ENCODE peak calls at places on chromosomes 4 and X, in ten cellular contexts. One of them, this sample, is unnamed.
A peak's percentile ranks its signal among the peaks of the same experiment; 100 is the strongest.

GRCh38 chr4:3269105-3269927 is 20.4 kb downstream of the MSANTD1 start:
- DNase-seq in kidney epithelial cell: no peak
- DNase-seq in GM13977: no peak
- DNase-seq in AG10803: no peak
- DNase-seq in cardiac fibroblast: no peak
- DNase-seq in stomach: peak; percentile 24
- DNase-seq in sigmoid colon: peak; percentile 54
- DNase-seq in osteocyte: peak; percentile 84
- DNase-seq in upper lobe of right lung: peak; percentile 56
- DNase-seq in fibroblast of lung: no peak
- DNase-seq in this sample: no peak

GRCh38 chrX:138930546-138930945 is 219.0 kb upstream of the FGF13 start:
- DNase-seq in kidney epithelial cell: no peak
- DNase-seq in GM13977: no peak
- DNase-seq in AG10803: no peak
- DNase-seq in cardiac fibroblast: no peak
- DNase-seq in stomach: no peak
- DNase-seq in sigmoid colon: no peak
- DNase-seq in osteocyte: no peak
- DNase-seq in upper lobe of right lung: no peak
- DNase-seq in fibroblast of lung: no peak
- DNase-seq in this sample: no peak

GRCh38 chr4:74555231-74555630 is 110.3 kb downstream of the AREG start:
- DNase-seq in kidney epithelial cell: peak; percentile 60
- DNase-seq in GM13977: no peak
- DNase-seq in AG10803: peak; percentile 22
- DNase-seq in cardiac fibroblast: peak; percentile 75
- DNase-seq in stomach: no peak
- DNase-seq in sigmoid colon: no peak
- DNase-seq in osteocyte: no peak
- DNase-seq in upper lobe of right lung: no peak
- DNase-seq in fibroblast of lung: no peak
- DNase-seq in this sample: no peak

GRCh38 chr4:126405369-126405982 is 1090.7 kb downstream of the FAT4 start:
- DNase-seq in kidney epithelial cell: no peak
- DNase-seq in GM13977: peak; percentile 3
- DNase-seq in AG10803: peak; percentile 48
- DNase-seq in cardiac fibroblast: peak; percentile 32
- DNase-seq in stomach: no peak
- DNase-seq in sigmoid colon: no peak
- DNase-seq in osteocyte: no peak
- DNase-seq in upper lobe of right lung: no peak
- DNase-seq in fibroblast of lung: peak; percentile 52
- DNase-seq in this sample: peak; percentile 11

GRCh38 chrX:47501226-47502071 is 18.4 kb upstream of the ZNF41 start:
- DNase-seq in kidney epithelial cell: no peak
- DNase-seq in GM13977: no peak
- DNase-seq in AG10803: peak; percentile 91
- DNase-seq in cardiac fibroblast: peak; percentile 68
- DNase-seq in stomach: no peak
- DNase-seq in sigmoid colon: peak; percentile 27
- DNase-seq in osteocyte: peak; percentile 17
- DNase-seq in upper lobe of right lung: no peak
- DNase-seq in fibroblast of lung: peak; percentile 72
- DNase-seq in this sample: peak; percentile 84

GRCh38 chr4:34733185-34733916 is 1511.0 kb downstream of the ARAP2 start:
- DNase-seq in kidney epithelial cell: no peak
- DNase-seq in GM13977: no peak
- DNase-seq in AG10803: no peak
- DNase-seq in cardiac fibroblast: no peak
- DNase-seq in stomach: no peak
- DNase-seq in sigmoid colon: no peak
- DNase-seq in osteocyte: no peak
- DNase-seq in upper lobe of right lung: no peak
- DNase-seq in fibroblast of lung: no peak
- DNase-seq in this sample: no peak

GRCh38 chr4:40822781-40823180 is 73.0 kb downstream of the NSUN7 start:
- DNase-seq in kidney epithelial cell: no peak
- DNase-seq in GM13977: no peak
- DNase-seq in AG10803: no peak
- DNase-seq in cardiac fibroblast: no peak
- DNase-seq in stomach: no peak
- DNase-seq in sigmoid colon: no peak
- DNase-seq in osteocyte: peak; percentile 69
- DNase-seq in upper lobe of right lung: no peak
- DNase-seq in fibroblast of lung: no peak
- DNase-seq in this sample: no peak

GRCh38 chrX:9466711-9467110 is 1.9 kb downstream of the TBL1X start:
- DNase-seq in kidney epithelial cell: no peak
- DNase-seq in GM13977: no peak
- DNase-seq in AG10803: no peak
- DNase-seq in cardiac fibroblast: no peak
- DNase-seq in stomach: no peak
- DNase-seq in sigmoid colon: no peak
- DNase-seq in osteocyte: no peak
- DNase-seq in upper lobe of right lung: no peak
- DNase-seq in fibroblast of lung: no peak
- DNase-seq in this sample: no peak

DNA sequence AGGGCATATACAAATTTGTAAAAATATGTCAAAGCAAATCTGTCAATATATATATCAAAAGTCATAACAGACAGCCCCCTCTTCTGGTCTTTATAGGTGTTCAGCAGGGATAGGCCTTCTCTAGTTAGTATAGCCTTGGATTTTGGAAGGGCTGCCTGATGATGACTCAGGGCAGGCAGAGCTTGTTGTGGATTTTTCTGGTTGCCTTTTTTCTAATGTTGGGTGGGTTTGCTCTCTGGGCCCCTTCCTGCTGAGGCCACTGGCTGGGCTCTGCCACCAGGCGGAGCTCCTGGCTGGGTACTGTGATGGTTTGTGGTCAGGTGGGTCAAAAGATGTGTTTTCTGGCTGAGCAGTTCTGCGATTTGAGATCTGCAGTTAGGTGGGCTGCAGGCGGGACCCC is 294.2 kb downstream of the GRIA2 start:
- DNase-seq in kidney epithelial cell: no peak
- DNase-seq in GM13977: no peak
- DNase-seq in AG10803: no peak
- DNase-seq in cardiac fibroblast: no peak
- DNase-seq in stomach: no peak
- DNase-seq in sigmoid colon: no peak
- DNase-seq in osteocyte: no peak
- DNase-seq in upper lobe of right lung: no peak
- DNase-seq in fibroblast of lung: no peak
- DNase-seq in this sample: no peak
- TF ChIP-seq CTCF in kidney epithelial cell: peak; percentile 49
- TF ChIP-seq CTCF in GM13977: peak; percentile 23
- TF ChIP-seq CTCF in AG10803: no peak
- TF ChIP-seq CTCF in cardiac fibroblast: no peak
- TF ChIP-seq CTCF in stomach: no peak
- TF ChIP-seq CTCF in sigmoid colon: no peak
- TF ChIP-seq CTCF in osteocyte: peak; percentile 32
- TF ChIP-seq CTCF in upper lobe of right lung: no peak
- TF ChIP-seq CTCF in fibroblast of lung: no peak
- TF ChIP-seq CTCF in this sample: no peak

DNA sequence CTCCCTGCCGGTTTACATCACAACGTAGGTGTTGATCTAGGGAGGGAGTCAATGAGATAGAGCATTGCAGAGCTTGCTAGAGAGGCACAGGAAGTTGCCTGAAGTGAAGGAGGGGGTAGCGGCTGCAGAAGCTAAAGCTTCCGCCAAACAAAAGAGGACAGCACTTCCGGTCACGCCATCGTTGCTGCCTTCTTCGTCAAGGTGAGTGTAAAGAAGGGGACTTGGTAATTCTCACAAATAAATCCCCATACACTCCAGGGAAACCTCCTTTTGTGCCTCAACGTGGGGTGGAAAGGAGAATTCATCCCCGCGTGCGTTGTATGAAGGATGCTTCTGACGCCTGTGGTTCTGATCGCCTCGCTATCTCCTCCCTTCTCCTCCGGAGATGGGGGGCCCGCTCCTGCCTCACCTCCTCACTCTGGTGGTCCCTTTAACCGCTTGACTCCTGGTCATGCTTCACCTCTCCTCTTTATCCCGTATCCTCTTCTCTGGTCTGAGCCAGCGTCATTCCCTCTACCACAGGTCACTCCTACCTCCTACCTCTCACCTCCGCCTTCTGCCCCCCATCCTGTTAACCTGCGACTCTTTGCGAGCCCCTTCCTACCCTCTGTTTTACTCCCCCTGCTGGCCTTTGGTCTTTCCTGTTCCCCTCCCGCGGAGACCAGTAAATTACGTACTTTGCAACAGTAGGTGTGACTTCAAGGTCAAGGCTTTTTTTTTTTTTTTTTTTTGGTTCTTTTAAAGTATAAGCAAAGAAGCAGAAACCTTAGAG is 59.9 kb downstream of the GSPT2 start:
- DNase-seq in kidney epithelial cell: peak; percentile 18
- DNase-seq in GM13977: peak; percentile 37
- DNase-seq in AG10803: peak; percentile 61
- DNase-seq in cardiac fibroblast: peak; percentile 69
- DNase-seq in stomach: peak; percentile 57
- DNase-seq in sigmoid colon: peak; percentile 68
- DNase-seq in osteocyte: no peak
- DNase-seq in upper lobe of right lung: peak; percentile 63
- DNase-seq in fibroblast of lung: peak; percentile 71
- DNase-seq in this sample: peak; percentile 56
- TF ChIP-seq CTCF in kidney epithelial cell: peak; percentile 6
- TF ChIP-seq CTCF in GM13977: peak; percentile 51
- TF ChIP-seq CTCF in AG10803: peak; percentile 29
- TF ChIP-seq CTCF in cardiac fibroblast: peak; percentile 13
- TF ChIP-seq CTCF in stomach: no peak
- TF ChIP-seq CTCF in sigmoid colon: no peak
- TF ChIP-seq CTCF in osteocyte: peak; percentile 18
- TF ChIP-seq CTCF in upper lobe of right lung: peak; percentile 5
- TF ChIP-seq CTCF in fibroblast of lung: no peak
- TF ChIP-seq CTCF in this sample: peak; percentile 13

GRCh38 chr4:102760645-102761477 is at the start of gene MANBA:
- DNase-seq in kidney epithelial cell: no peak
- DNase-seq in GM13977: peak; percentile 95
- DNase-seq in AG10803: peak; percentile 64
- DNase-seq in cardiac fibroblast: peak; percentile 77
- DNase-seq in stomach: peak; percentile 86
- DNase-seq in sigmoid colon: peak; percentile 90
- DNase-seq in osteocyte: peak; percentile 88
- DNase-seq in upper lobe of right lung: peak; percentile 96
- DNase-seq in fibroblast of lung: peak; percentile 70
- DNase-seq in this sample: peak; percentile 79

GRCh38 chr4:102758241-102758871 is 2.4 kb downstream of the MANBA start:
- DNase-seq in kidney epithelial cell: no peak
- DNase-seq in GM13977: no peak
- DNase-seq in AG10803: no peak
- DNase-seq in cardiac fibroblast: no peak
- DNase-seq in stomach: no peak
- DNase-seq in sigmoid colon: no peak
- DNase-seq in osteocyte: no peak
- DNase-seq in upper lobe of right lung: no peak
- DNase-seq in fibroblast of lung: no peak
- DNase-seq in this sample: no peak

GRCh38 chr4:102761902-102762301 is 1.1 kb upstream of the MANBA start:
- DNase-seq in kidney epithelial cell: no peak
- DNase-seq in GM13977: no peak
- DNase-seq in AG10803: no peak
- DNase-seq in cardiac fibroblast: no peak
- DNase-seq in stomach: no peak
- DNase-seq in sigmoid colon: no peak
- DNase-seq in osteocyte: no peak
- DNase-seq in upper lobe of right lung: no peak
- DNase-seq in fibroblast of lung: no peak
- DNase-seq in this sample: no peak

GRCh38 chr4:102761478-102761790 is 666 bp upstream of the MANBA start:
- DNase-seq in kidney epithelial cell: no peak
- DNase-seq in GM13977: no peak
- DNase-seq in AG10803: peak; percentile 4
- DNase-seq in cardiac fibroblast: no peak
- DNase-seq in stomach: no peak
- DNase-seq in sigmoid colon: no peak
- DNase-seq in osteocyte: no peak
- DNase-seq in upper lobe of right lung: no peak
- DNase-seq in fibroblast of lung: peak; percentile 28
- DNase-seq in this sample: peak; percentile 27

DNA sequence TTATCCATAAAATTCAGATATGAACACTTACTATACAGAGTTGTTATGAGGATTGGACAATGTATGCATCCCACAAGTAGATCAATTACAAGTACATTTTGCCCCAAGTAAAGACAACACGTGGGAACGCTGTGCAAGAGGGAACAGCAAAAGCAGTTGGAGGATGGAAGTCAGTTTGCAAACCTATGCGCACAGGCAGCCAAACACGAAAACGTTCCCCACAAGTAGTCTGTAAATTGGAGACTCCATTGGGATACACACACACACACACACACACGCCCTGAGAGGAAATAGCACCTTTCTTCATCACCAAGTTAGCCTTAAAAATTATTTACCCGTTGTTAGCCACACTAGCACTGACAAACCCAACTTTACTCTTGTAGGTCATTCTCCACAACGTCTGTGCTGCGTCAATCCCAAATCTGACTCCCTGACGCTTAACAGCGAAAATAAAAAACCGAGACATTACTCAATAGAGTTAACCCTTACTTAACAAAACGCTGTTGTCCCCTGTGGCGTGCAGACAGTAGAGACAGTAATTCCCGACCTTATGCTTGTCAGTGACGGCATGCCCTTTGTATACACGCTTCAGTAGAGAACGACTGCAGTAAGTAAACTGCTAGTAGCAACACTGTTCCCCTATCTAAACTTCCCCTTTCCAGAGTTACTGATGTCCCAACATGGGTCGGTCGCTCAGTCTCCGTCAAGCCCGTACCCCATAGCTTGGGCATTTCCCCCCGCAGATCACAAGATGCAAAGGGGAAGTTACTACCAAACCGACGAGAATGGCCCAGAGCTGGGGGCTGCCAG is 728 bp downstream of the MANBA start:
- DNase-seq in kidney epithelial cell: no peak
- DNase-seq in GM13977: peak; percentile 62
- DNase-seq in AG10803: peak; percentile 45
- DNase-seq in cardiac fibroblast: peak; percentile 69
- DNase-seq in stomach: peak; percentile 27
- DNase-seq in sigmoid colon: peak; percentile 81
- DNase-seq in osteocyte: no peak
- DNase-seq in upper lobe of right lung: no peak
- DNase-seq in fibroblast of lung: peak; percentile 62
- DNase-seq in this sample: peak; percentile 73
- TF ChIP-seq CTCF in kidney epithelial cell: no peak
- TF ChIP-seq CTCF in GM13977: no peak
- TF ChIP-seq CTCF in AG10803: no peak
- TF ChIP-seq CTCF in cardiac fibroblast: no peak
- TF ChIP-seq CTCF in stomach: no peak
- TF ChIP-seq CTCF in sigmoid colon: no peak
- TF ChIP-seq CTCF in osteocyte: no peak
- TF ChIP-seq CTCF in upper lobe of right lung: no peak
- TF ChIP-seq CTCF in fibroblast of lung: no peak
- TF ChIP-seq CTCF in this sample: no peak

DNA sequence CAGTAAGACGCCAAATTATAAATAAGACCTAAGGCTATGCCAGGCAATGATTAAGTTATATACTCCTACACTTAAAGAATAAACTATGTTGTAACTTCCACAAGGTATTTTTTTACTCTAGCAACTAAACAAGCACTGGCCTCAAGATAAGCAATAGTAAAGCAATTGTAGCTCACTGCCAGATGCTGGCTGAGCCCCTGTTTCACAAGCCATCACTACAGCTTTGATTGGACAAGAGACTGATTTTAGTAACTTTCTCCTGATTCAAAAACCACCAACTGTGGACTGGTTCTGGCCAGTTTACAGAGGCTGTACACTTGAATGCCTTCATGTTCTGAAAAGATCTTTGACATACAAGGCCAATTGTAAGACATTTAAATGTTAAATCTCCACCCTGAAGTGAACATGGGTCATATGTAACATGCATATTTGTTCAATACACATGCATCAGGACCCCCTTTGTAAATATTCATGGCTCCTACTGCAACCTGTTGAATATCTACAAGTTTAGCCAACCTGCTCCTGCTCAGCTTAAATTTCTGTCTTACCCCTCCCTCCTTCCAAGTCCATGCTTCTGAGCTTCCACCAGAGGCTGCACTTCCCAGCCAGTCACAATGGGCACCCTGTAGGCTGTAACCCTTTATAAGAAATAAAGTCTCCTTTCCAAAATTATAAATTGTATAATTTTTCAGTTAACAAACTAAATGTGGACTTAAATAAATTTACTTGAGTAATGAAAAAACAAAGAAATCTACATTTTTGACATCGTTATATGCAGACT is 423.6 kb downstream of the ANKRD50 start:
- DNase-seq in kidney epithelial cell: no peak
- DNase-seq in GM13977: no peak
- DNase-seq in AG10803: no peak
- DNase-seq in cardiac fibroblast: no peak
- DNase-seq in stomach: no peak
- DNase-seq in sigmoid colon: no peak
- DNase-seq in osteocyte: no peak
- DNase-seq in upper lobe of right lung: no peak
- DNase-seq in fibroblast of lung: peak; percentile 3
- DNase-seq in this sample: peak; percentile 37
- TF ChIP-seq CTCF in kidney epithelial cell: no peak
- TF ChIP-seq CTCF in GM13977: no peak
- TF ChIP-seq CTCF in AG10803: no peak
- TF ChIP-seq CTCF in cardiac fibroblast: no peak
- TF ChIP-seq CTCF in stomach: no peak
- TF ChIP-seq CTCF in sigmoid colon: no peak
- TF ChIP-seq CTCF in osteocyte: no peak
- TF ChIP-seq CTCF in upper lobe of right lung: no peak
- TF ChIP-seq CTCF in fibroblast of lung: no peak
- TF ChIP-seq CTCF in this sample: no peak

This sample was measured in fibroblast of villous mesenchyme.